ENCODE peak calls at places on chromosomes 2 and 18, in nine cellular contexts. W is CD8-positive, alpha-beta memory T cell; Y is tibial artery; T is HCT116; M is kidney; Q is mammary epithelial cell; H is K562; N is GM12878; X is heart left ventricle. Z is an unnamed sample. For H3K9me3 and H3K36me3, the result is how much of the 10 kb centered on the place peaks cover.

GRCh38 chr2:54149623-54150501 is 34.4 kb downstream of the ACYP2 start:
- DNase-seq in W (no peak), N (no peak), X (no peak), H (no peak), T (no peak), Y (no peak), M (no peak), Q (peak), Z (no peak)

GRCh38 chr18:37452697-37453385 is 112.8 kb downstream of the CELF4 start:
- DNase-seq in H (no peak), X (no peak), N (no peak), W (no peak), T (no peak), Y (no peak), M (no peak), Q (peak), Z (no peak)

GRCh38 chr2:155145758-155146229 is 447.3 kb downstream of the KCNJ3 start:
- DNase-seq in N (peak), M (no peak), T (no peak), X (no peak), W (no peak), H (no peak), Q (no peak), Y (no peak), Z (no peak)

GRCh38 chr2:46966576-46966975 is 51.0 kb upstream of the MCFD2 start:
- DNase-seq in T (no peak), H (no peak), M (no peak), W (no peak), Q (no peak), N (no peak), X (no peak), Y (no peak), Z (no peak)

GRCh38 chr2:182210669-182211068 is 216.2 kb downstream of the PDE1A start:
- DNase-seq in Y (no peak), H (no peak), X (no peak), Q (no peak), W (no peak), M (no peak), N (no peak), T (no peak), Z (no peak)

GRCh38 chr18:51032193-51032592 is 2.2 kb downstream of the SMAD4 start:
- DNase-seq in N (no peak), M (no peak), W (no peak), Y (no peak), T (no peak), X (no peak), H (no peak), Q (no peak), Z (no peak)

GRCh38 chr2:100998235-100998573 is 3.9 kb upstream of the RPL31 start:
- DNase-seq in W (no peak), Q (no peak), N (no peak), T (no peak), H (no peak), Y (no peak), X (no peak), M (no peak), Z (no peak)

GRCh38 chr2:169361706-169362345 is 508 bp downstream of the LRP2 start:
- DNase-seq in H (peak), Y (no peak), Q (peak), W (no peak), N (no peak), X (peak), T (no peak), M (peak), Z (peak)

GRCh38 chr2:240429872-240430491 is 5.5 kb upstream of the GPC1 start:
- DNase-seq in N (no peak), T (no peak), Y (peak), W (no peak), H (no peak), Q (no peak), M (peak), X (peak), Z (no peak)

GRCh38 chr2:120767486-120768005 is 31.9 kb downstream of the GLI2 start:
- DNase-seq in M (peak), N (no peak), T (no peak), H (no peak), Y (no peak), Q (no peak), W (no peak), X (no peak), Z (no peak)

GRCh38 chr2:149329068-149329467 is 1.3 kb upstream of the LYPD6 start:
- DNase-seq in X (no peak), T (peak), H (no peak), Y (no peak), N (no peak), W (no peak), M (no peak), Q (no peak), Z (no peak)

GRCh38 chr2:147910990-147911473 is 66.2 kb downstream of the ACVR2A start:
- DNase-seq in H (peak), Y (no peak), X (no peak), T (peak), Q (peak), N (peak), M (no peak), W (no peak), Z (no peak)

GRCh38 chr2:88857951-88858406 is 166.5 kb downstream of the RPIA start:
- DNase-seq in Q (peak), T (no peak), H (no peak), X (peak), N (no peak), W (no peak), M (no peak), Y (no peak), Z (peak)

GRCh38 chr18:3402962-3403585 is 46.9 kb upstream of the TGIF1 start:
- DNase-seq in W (no peak), X (no peak), M (no peak), T (no peak), Y (no peak), H (no peak), N (no peak), Q (peak), Z (no peak)

GRCh38 chr2:148993336-148993735 is 45.2 kb upstream of the LYPD6B start:
- DNase-seq in X (no peak), T (no peak), M (no peak), W (no peak), N (no peak), H (no peak), Q (no peak), Y (no peak), Z (no peak)

GRCh38 chr2:20111311-20112131 is 60.1 kb upstream of the LAPTM4A start:
- DNase-seq in Q (no peak), N (no peak), T (no peak), X (no peak), M (no peak), W (no peak), H (no peak), Y (no peak), Z (no peak)

GRCh38 chr2:127067620-127068350 is 39.2 kb downstream of the BIN1 start:
- DNase-seq in Y (peak), Q (peak), T (peak), X (peak), N (no peak), M (peak), H (peak), W (peak), Z (peak)

GRCh38 chr2:38959938-38960608 is 70.4 kb downstream of the ARHGEF33 start:
- DNase-seq in Y (peak), W (peak), Q (peak), N (no peak), H (no peak), X (peak), M (peak), T (no peak), Z (no peak)

GRCh38 chr2:20451346-20451745 is 4.5 kb downstream of the RHOB start:
- DNase-seq in W (no peak), N (no peak), X (peak), Q (no peak), T (no peak), Y (peak), M (no peak), H (no peak), Z (no peak)

GRCh38 chr2:241659150-241659739 is 21.8 kb downstream of the ATG4B start:
- DNase-seq in N (no peak), H (no peak), Y (no peak), W (no peak), Q (peak), T (no peak), X (peak), M (peak), Z (peak)

GRCh38 chr2:238924496-238925195 is 76.8 kb downstream of the TWIST2 start:
- DNase-seq in N (no peak), T (no peak), Q (no peak), M (peak), X (no peak), H (no peak), W (no peak), Y (peak), Z (no peak)

GRCh38 chr2:28449489-28450395 is 46.1 kb upstream of the PLB1 start:
- DNase-seq in W (no peak), T (peak), Y (no peak), H (peak), N (no peak), Q (peak), X (no peak), M (no peak), Z (peak)

GRCh38 chr18:8952796-8953760 is 149.4 kb upstream of the NDUFV2 start:
- DNase-seq in W (no peak), X (no peak), H (no peak), N (no peak), Q (peak), Y (no peak), M (no peak), T (no peak), Z (peak)

GRCh38 chr2:170162261-170162612 is 15.7 kb upstream of the MYO3B start:
- DNase-seq in H (no peak), X (no peak), W (no peak), T (no peak), N (no peak), Q (peak), M (no peak), Y (no peak), Z (no peak)

GRCh38 chr18:22847392-22847791 is 85.7 kb upstream of the RBBP8 start:
- DNase-seq in H (no peak), X (no peak), Q (no peak), W (no peak), Y (no peak), T (no peak), N (no peak), M (no peak), Z (no peak)

GRCh38 chr2:206092297-206092696 is 6.3 kb upstream of the INO80D start:
- DNase-seq in H (no peak), W (no peak), N (no peak), T (no peak), M (no peak), Y (no peak), X (no peak), Q (no peak), Z (no peak)

GRCh38 chr2:228613133-228613532 is 431.6 kb upstream of the SPHKAP start:
- DNase-seq in X (no peak), M (no peak), Q (peak), H (no peak), N (peak), W (no peak), T (peak), Y (no peak), Z (peak)

GRCh38 chr2:126862730-126863129 is 36.0 kb upstream of the TEX51 start:
- DNase-seq in M (peak), N (no peak), W (no peak), Y (no peak), X (no peak), T (no peak), Q (no peak), H (no peak), Z (no peak)

GRCh38 chr2:86393521-86394490 is 47.4 kb upstream of the KDM3A start:
- DNase-seq in Y (no peak), T (peak), M (no peak), W (no peak), N (no peak), Q (peak), H (no peak), X (no peak), Z (peak)

GRCh38 chr18:14747513-14748474 is at the start of gene ANKRD30B:
- DNase-seq in W (no peak), Q (no peak), Y (no peak), H (no peak), M (peak), T (no peak), X (no peak), N (no peak), Z (no peak)

GRCh38 chr2:188078544-188078943 is 213.1 kb upstream of the GULP1 start:
- DNase-seq in W (no peak), Y (no peak), M (no peak), N (peak), X (no peak), H (no peak), Q (no peak), T (no peak), Z (no peak)

GRCh38 chr2:143334837-143335236 is 205.6 kb downstream of the ARHGAP15 start:
- DNase-seq in W (no peak), Q (no peak), T (no peak), N (no peak), M (no peak), Y (no peak), H (no peak), X (no peak), Z (peak)

GRCh38 chr18:76522104-76522503 is 27.1 kb upstream of the ZNF516 start:
- DNase-seq in Y (no peak), X (no peak), M (peak), N (no peak), W (no peak), T (no peak), H (no peak), Q (no peak), Z (no peak)

GRCh38 chr2:74219846-74220486 is 21.6 kb downstream of the MTHFD2 start:
- DNase-seq in T (no peak), W (no peak), H (no peak), X (no peak), Q (no peak), M (no peak), Y (no peak), N (no peak), Z (no peak)

GRCh38 chr2:132909427-132909826 is 239.4 kb upstream of the LYPD1 start:
- DNase-seq in Q (peak), T (no peak), N (no peak), Y (no peak), W (no peak), M (no peak), X (no peak), H (no peak), Z (no peak)

GRCh38 chr2:20962939-20963543 is 80.8 kb downstream of the APOB start:
- DNase-seq in T (peak), Q (peak), M (no peak), H (peak), N (no peak), Y (peak), X (peak), W (peak), Z (peak)

GRCh38 chr2:133948610-133949290 is 305.1 kb upstream of the MGAT5 start:
- DNase-seq in M (no peak), W (no peak), Y (no peak), H (no peak), N (no peak), T (no peak), Q (no peak), X (peak), Z (no peak)

GRCh38 chr2:110807520-110807919 is 75.1 kb downstream of the ACOXL start:
- DNase-seq in W (no peak), T (no peak), X (no peak), M (no peak), Q (no peak), Y (no peak), H (no peak), N (no peak), Z (peak)

GRCh38 chr2:95138702-95139101 is 17.1 kb upstream of the MRPS5 start:
- DNase-seq in N (no peak), M (no peak), T (no peak), Q (no peak), W (no peak), X (no peak), Y (no peak), H (no peak), Z (no peak)
- H3K9me3 ChIP-seq in N (under half), M (under half), T (under half), Q (under half), W (under half), X (under half), Y (under half), H (under half), Z (under half)

GRCh38 chr2:232854082-232854481 is 16.0 kb upstream of the SNORC start:
- DNase-seq in M (peak), T (peak), H (peak), W (no peak), Y (no peak), N (no peak), X (no peak), Q (peak), Z (peak)
- H3K36me3 ChIP-seq in M (under half), T (under half), H (half or more), W (under half), Y (half or more), N (under half), X (under half), Q (under half), Z (half or more)

DNA sequence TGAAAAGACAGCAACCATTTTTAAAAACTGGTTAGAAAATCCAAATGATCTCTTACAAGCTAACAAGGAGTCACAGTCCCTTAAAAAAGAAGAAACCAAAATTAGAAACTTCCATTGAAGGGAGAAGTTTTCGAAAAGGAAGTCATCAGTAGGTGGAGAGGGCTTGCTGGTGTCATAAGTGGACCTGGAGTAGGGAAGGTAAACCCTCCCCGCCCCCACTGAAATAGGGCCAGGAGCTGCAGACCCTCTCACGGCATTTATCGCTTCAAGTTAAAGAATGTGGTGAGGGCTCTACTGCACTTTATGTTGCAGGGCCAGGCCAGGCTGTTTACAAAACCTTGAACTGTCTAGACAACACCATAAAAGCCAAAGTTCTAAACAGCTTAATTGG is 2.9 kb downstream of the HOXD11 start:
- DNase-seq in Y (no peak), X (no peak), N (no peak), T (no peak), M (no peak), Q (no peak), H (no peak), W (no peak), Z (no peak)
- H3K9me3 ChIP-seq in Y (under half), X (under half), N (under half), T (under half), M (under half), Q (under half), H (under half), W (under half), Z (under half)

GRCh38 chr2:96828874-96829273 is 12.8 kb downstream of the CNNM3 start:
- DNase-seq in N (no peak), Q (no peak), W (no peak), H (no peak), T (no peak), Y (no peak), X (no peak), M (peak), Z (no peak)

GRCh38 chr2:96826546-96827278 is 10.6 kb downstream of the CNNM3 start:
- DNase-seq in H (no peak), T (no peak), Q (no peak), N (no peak), Y (no peak), M (peak), X (no peak), W (no peak), Z (no peak)

GRCh38 chr2:96830064-96830562 is 13.7 kb downstream of the ANKRD23 start:
- DNase-seq in M (no peak), W (no peak), T (no peak), X (no peak), Y (no peak), N (no peak), Q (no peak), H (no peak), Z (no peak)

GRCh38 chr2:96831679-96832078 is 12.1 kb downstream of the ANKRD23 start:
- DNase-seq in X (no peak), W (no peak), T (no peak), Q (no peak), H (no peak), M (peak), Y (no peak), N (no peak), Z (no peak)

GRCh38 chr2:96828436-96828835 is 12.4 kb downstream of the CNNM3 start:
- DNase-seq in Y (no peak), Q (no peak), X (no peak), T (no peak), W (no peak), M (no peak), N (no peak), H (no peak), Z (no peak)
- H3K36me3 ChIP-seq in Y (half or more), Q (under half), X (under half), T (under half), W (half or more), M (half or more), N (under half), H (half or more), Z (under half)

DNA sequence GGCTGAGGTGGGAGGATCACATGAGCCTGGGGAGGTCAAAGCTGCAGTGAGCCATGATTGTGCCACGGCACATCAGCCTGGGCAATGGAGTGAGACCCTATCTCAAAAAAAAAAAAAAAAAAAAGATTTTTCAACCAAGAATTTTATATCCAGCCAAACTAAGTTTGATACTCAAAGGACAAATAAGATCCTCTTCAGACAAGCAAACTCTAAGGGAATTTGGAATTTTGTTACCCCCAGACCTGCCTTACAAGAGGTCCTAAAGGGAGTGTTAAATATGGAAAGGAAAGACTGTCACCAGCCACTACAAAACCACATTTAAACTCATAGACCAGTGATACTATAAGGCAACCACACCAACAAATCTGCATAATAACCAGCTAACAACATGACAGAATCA is 67.5 kb downstream of the WDPCP start:
- DNase-seq in M (no peak), T (no peak), X (no peak), N (no peak), Q (no peak), Y (no peak), H (no peak), W (no peak), Z (no peak)
- H3K9me3 ChIP-seq in M (under half), T (under half), X (under half), N (under half), Q (under half), Y (under half), H (under half), W (under half), Z (under half)

DNA sequence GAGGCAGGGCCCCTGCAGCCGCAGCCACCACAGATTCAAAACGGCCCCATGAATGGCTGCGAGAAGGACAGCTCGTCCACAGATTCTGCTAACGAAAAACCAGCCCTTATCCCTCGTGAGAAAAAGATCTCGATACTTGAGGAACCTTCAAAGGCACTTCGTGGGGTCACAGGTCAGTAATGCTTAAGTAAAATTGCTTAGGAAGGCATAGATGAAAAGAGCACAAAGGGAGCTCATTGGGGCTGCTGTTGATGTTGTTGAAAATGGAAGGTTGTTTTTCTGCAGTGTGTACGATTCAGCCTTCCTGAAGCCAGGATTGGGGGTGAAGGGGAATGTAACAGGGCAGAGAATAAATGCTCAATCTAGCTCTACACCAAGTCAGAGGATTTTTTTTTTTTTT is 90.5 kb downstream of the KCTD18 start:
- DNase-seq in N (no peak), W (no peak), Q (no peak), Y (no peak), X (no peak), H (no peak), T (no peak), M (no peak), Z (no peak)
- H3K36me3 ChIP-seq in N (under half), W (under half), Q (under half), Y (half or more), X (under half), H (under half), T (under half), M (under half), Z (under half)

GRCh38 chr2:2706306-2706705 is 375.2 kb upstream of the MYT1L start:
- DNase-seq in T (no peak), W (no peak), H (no peak), X (no peak), N (no peak), Q (no peak), Y (no peak), M (no peak), Z (no peak)
- H3K9me3 ChIP-seq in T (under half), W (under half), H (under half), X (under half), N (under half), Q (under half), Y (under half), M (under half), Z (under half)

GRCh38 chr2:215379948-215380347 is 55.9 kb downstream of the FN1 start:
- DNase-seq in H (no peak), N (no peak), M (no peak), Q (no peak), Y (no peak), W (no peak), T (no peak), X (no peak), Z (no peak)
- H3K36me3 ChIP-seq in H (under half), N (under half), M (under half), Q (half or more), Y (half or more), W (under half), T (under half), X (under half), Z (half or more)

Z was measured in MG63.